ENCODE peak calls at places on chromosomes 3 and 15, in six cellular contexts. D is NCI-H1694; W is stimulated activated CD4-positive, alpha-beta T cell treated with anti-CD3 and anti-CD28 coated beads, Interleukin-1b, Interleukin-23, amount 100 ng/mL, for 1 hour; J is breast epithelium; Y is substantia nigra; L is mucosa of descending colon. I is an unnamed sample.

GRCh38 chr3:105387122-105387751 is 20.5 kb downstream of the ALCAM start:
- DNase-seq in D (no peak), W (no peak), J (no peak), Y (no peak), L (no peak), I (no peak)

GRCh38 chr15:99068186-99068585 is 36.7 kb upstream of the SYNM start:
- DNase-seq in D (no peak), W (no peak), J (no peak), Y (no peak), L (no peak), I (no peak)

GRCh38 chr15:92393287-92393993 is at the start of gene ST8SIA2:
- DNase-seq in D (no peak), W (no peak), J (no peak), Y (no peak), L (peak), I (peak)

GRCh38 chr3:102936511-102936910 is 501.7 kb downstream of the ZPLD1 start:
- DNase-seq in D (no peak), W (no peak), J (no peak), Y (no peak), L (no peak), I (no peak)

GRCh38 chr3:35067750-35068149 is 571.6 kb upstream of the ARPP21 start:
- DNase-seq in D (no peak), W (no peak), J (no peak), Y (no peak), L (no peak), I (no peak)

GRCh38 chr15:101042320-101042719 is 123.2 kb downstream of the LRRK1 start:
- DNase-seq in D (no peak), W (no peak), J (no peak), Y (no peak), L (no peak), I (no peak)

GRCh38 chr3:17412950-17413530 is 329.4 kb downstream of the TBC1D5 start:
- DNase-seq in D (peak), W (no peak), J (no peak), Y (no peak), L (no peak), I (peak)

GRCh38 chr3:73086071-73086494 is 24.6 kb downstream of the EBLN2 start:
- DNase-seq in D (peak), W (peak), J (no peak), Y (peak), L (peak), I (peak)

GRCh38 chr3:149501524-149501923 is 27.0 kb downstream of the TM4SF4 start:
- DNase-seq in D (no peak), W (no peak), J (no peak), Y (no peak), L (no peak), I (no peak)

I was measured in NCI-H2171 treated with DMSO at 0.1 percent for 48 hours.